ENCODE peak calls at places on chromosomes 2 and 18, in five cellular contexts. Y is H9, A is IMR-90, M is mesenchymal stem cell, W is fibroblast of lung. G is an unnamed sample.

GRCh38 chr2:241458687-241459086 is 49.7 kb downstream of the STK25 start:
- DNase-seq in Y (no peak), A (no peak), M (no peak), W (no peak), G (no peak)

GRCh38 chr2:130728007-130728454 is 839 bp upstream of the GPR148 start:
- DNase-seq in Y (no peak), A (no peak), M (no peak), W (peak), G (no peak)

GRCh38 chr2:62475172-62476011 is 30.6 kb downstream of the TMEM17 start:
- DNase-seq in Y (no peak), A (no peak), M (peak), W (peak), G (peak)

GRCh38 chr2:113390133-113390849 is 47.2 kb upstream of the ZNG1B start:
- DNase-seq in Y (peak), A (peak), M (peak), W (peak), G (peak)

GRCh38 chr2:110219496-110220192 is 7.3 kb upstream of the MTLN start:
- DNase-seq in Y (no peak), A (peak), M (peak), W (peak), G (peak)

GRCh38 chr2:40579247-40579646 is 127.4 kb upstream of the SLC8A1 start:
- DNase-seq in Y (no peak), A (peak), M (no peak), W (no peak), G (no peak)

GRCh38 chr2:49914281-49914680 is 760.0 kb upstream of the FSHR start:
- DNase-seq in Y (no peak), A (no peak), M (peak), W (peak), G (peak)

GRCh38 chr2:97691166-97691565 is 21.7 kb downstream of the C2orf92 start:
- DNase-seq in Y (peak), A (no peak), M (no peak), W (no peak), G (no peak)

GRCh38 chr2:105866439-105867170 is 121.9 kb downstream of the NCK2 start:
- DNase-seq in Y (no peak), A (peak), M (peak), W (peak), G (peak)

GRCh38 chr2:10264506-10265327 is 38.0 kb upstream of the HPCAL1 start:
- DNase-seq in Y (no peak), A (no peak), M (no peak), W (no peak), G (no peak)

GRCh38 chr2:24843461-24843860 is 50.2 kb downstream of the CENPO start:
- DNase-seq in Y (no peak), A (no peak), M (no peak), W (no peak), G (no peak)

GRCh38 chr2:233247744-233248143 is 3.7 kb upstream of the ATG16L1 start:
- DNase-seq in Y (no peak), A (peak), M (peak), W (peak), G (peak)

GRCh38 chr2:216849987-216850386 is 9.9 kb downstream of the TNP1 start:
- DNase-seq in Y (no peak), A (no peak), M (no peak), W (peak), G (peak)

GRCh38 chr2:196584903-196585302 is 54.6 kb upstream of the CCDC150 start:
- DNase-seq in Y (no peak), A (no peak), M (no peak), W (no peak), G (no peak)

GRCh38 chr2:160205511-160205910 is 5.4 kb upstream of the ITGB6 start:
- DNase-seq in Y (no peak), A (peak), M (peak), W (peak), G (peak)

GRCh38 chr2:148375214-148375613 is 269.3 kb upstream of the EPC2 start:
- DNase-seq in Y (no peak), A (peak), M (no peak), W (peak), G (no peak)

GRCh38 chr2:12978058-12978835 is 261.5 kb downstream of the TRIB2 start:
- DNase-seq in Y (no peak), A (no peak), M (no peak), W (no peak), G (no peak)

GRCh38 chr2:138201326-138201725 is 237.1 kb downstream of the HNMT start:
- DNase-seq in Y (no peak), A (peak), M (peak), W (peak), G (peak)

GRCh38 chr2:84704505-84705244 is 176.2 kb downstream of the TRABD2A start:
- DNase-seq in Y (no peak), A (peak), M (no peak), W (no peak), G (no peak)

GRCh38 chr18:49023938-49024341 is 73.2 kb upstream of the SMAD7 start:
- DNase-seq in Y (peak), A (no peak), M (no peak), W (no peak), G (no peak)

GRCh38 chr2:179044500-179044899 is 5.4 kb downstream of the CCDC141 start:
- DNase-seq in Y (no peak), A (no peak), M (no peak), W (no peak), G (no peak)

GRCh38 chr2:179051250-179051649 is 1.3 kb upstream of the CCDC141 start:
- DNase-seq in Y (peak), A (no peak), M (no peak), W (no peak), G (no peak)

GRCh38 chr2:179049546-179050311 is at the start of gene CCDC141:
- DNase-seq in Y (no peak), A (no peak), M (peak), W (no peak), G (no peak)

GRCh38 chr2:179050735-179051134 is 798 bp upstream of the CCDC141 start:
- DNase-seq in Y (no peak), A (no peak), M (peak), W (no peak), G (no peak)

DNA sequence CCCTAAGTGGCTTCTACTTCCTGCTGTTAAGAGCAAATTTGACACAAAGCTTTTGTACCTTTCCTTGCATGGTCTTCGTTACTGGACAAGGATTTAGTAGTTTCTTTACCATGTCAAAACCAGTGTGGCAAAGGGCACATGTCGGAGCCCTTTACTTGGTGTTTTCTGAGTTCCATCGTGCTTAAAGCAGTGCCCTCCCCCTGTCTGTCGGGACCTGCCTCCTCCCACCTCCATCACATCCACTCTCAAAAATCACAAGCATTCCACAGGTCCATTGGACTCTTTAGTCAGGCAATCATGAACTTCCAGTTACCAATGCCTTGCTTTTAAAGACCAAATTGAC is 763 bp downstream of the CCDC141 start:
- DNase-seq in Y (no peak), A (no peak), M (peak), W (no peak), G (no peak)
- H3K4me2 ChIP-seq in Y (peak), A (no peak), M (no peak), W (no peak), G (no peak)

GRCh38 chr2:26694001-26694400 is 1.5 kb downstream of the KCNK3 start:
- DNase-seq in Y (no peak), A (no peak), M (no peak), W (no peak), G (no peak)
- H3K4me2 ChIP-seq in Y (peak), A (no peak), M (no peak), W (no peak), G (no peak)

GRCh38 chr18:21052385-21052784 is 59.2 kb downstream of the ROCK1 start:
- DNase-seq in Y (no peak), A (no peak), M (no peak), W (no peak), G (no peak)
- H3K4me2 ChIP-seq in Y (no peak), A (no peak), M (no peak), W (no peak), G (peak)

GRCh38 chr2:189149981-189150380 is 29.6 kb downstream of the COL5A2 start:
- DNase-seq in Y (no peak), A (peak), M (peak), W (peak), G (peak)
- H3K4me2 ChIP-seq in Y (no peak), A (peak), M (no peak), W (peak), G (no peak)

GRCh38 chr2:201116115-201116958 is at the start of gene CFLAR:
- DNase-seq in Y (peak), A (peak), M (peak), W (peak), G (peak)

GRCh38 chr2:201118121-201118956 is 2.4 kb downstream of the CFLAR start:
- DNase-seq in Y (peak), A (peak), M (peak), W (peak), G (peak)

GRCh38 chr2:201114350-201114749 is 1.6 kb upstream of the CFLAR start:
- DNase-seq in Y (no peak), A (no peak), M (no peak), W (no peak), G (no peak)

GRCh38 chr2:201116959-201117734 is 1.2 kb downstream of the CFLAR start:
- DNase-seq in Y (no peak), A (peak), M (peak), W (peak), G (no peak)

GRCh38 chr2:201114846-201115245 is 1.1 kb upstream of the CFLAR start:
- DNase-seq in Y (no peak), A (no peak), M (no peak), W (peak), G (no peak)
- H3K4me2 ChIP-seq in Y (no peak), A (peak), M (peak), W (no peak), G (peak)

DNA sequence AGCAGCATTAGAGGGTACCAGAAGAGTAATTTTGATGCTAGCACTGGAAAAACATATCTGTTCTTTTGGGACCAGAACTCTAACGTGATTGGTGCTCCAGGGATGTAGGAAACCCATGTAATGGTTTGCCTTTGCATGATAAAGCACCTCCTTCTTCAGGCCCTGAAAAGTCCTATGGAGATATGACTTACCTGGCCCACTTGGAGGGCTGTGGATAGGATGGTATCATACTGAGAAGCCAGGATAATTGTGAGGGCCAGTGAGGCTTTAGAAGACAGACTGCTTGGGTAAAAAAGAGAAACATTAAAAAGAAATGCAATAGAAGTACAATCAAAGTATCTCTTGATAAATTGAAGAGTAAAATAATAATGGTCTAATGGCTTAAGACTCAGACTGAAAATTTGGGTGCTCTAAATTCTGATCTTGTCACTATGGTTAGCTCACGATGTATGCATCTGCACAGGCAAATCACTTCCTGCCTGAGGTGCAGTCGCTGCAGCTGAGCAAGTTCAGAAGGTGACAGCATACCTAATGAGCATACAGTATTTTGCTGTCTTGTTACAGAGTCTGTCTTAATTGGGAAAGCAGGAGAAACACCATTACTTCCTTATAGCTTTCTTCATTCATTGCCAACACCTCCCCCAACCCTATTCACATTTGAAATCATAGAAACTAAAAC is 371.5 kb downstream of the NUP35 start:
- DNase-seq in Y (no peak), A (no peak), M (no peak), W (no peak), G (no peak)
- H3K4me2 ChIP-seq in Y (no peak), A (no peak), M (no peak), W (no peak), G (no peak)

GRCh38 chr2:187580462-187581124 is 26.4 kb upstream of the TFPI start:
- DNase-seq in Y (no peak), A (peak), M (peak), W (peak), G (peak)
- H3K4me2 ChIP-seq in Y (no peak), A (peak), M (no peak), W (peak), G (peak)

DNA sequence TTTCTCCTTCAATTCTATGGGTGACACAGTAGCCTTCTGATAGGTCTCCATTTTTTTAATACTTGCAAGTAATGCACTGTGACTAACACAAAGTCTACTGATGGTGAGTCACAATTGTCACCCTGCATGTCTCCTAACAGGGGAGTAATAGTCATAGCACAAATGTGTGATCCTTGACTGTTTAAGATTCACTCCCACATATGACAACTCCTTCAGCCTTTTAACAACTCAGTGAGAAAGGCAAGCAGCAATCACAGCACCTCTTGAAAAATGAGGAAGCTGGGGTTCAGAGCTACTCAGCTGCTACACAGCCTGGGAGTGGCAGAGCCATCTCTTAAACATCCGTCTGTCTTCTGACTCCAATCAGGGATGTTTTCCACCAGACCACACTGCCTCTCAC is 63.8 kb downstream of the EHD3 start:
- DNase-seq in Y (no peak), A (peak), M (peak), W (peak), G (peak)
- H3K4me2 ChIP-seq in Y (no peak), A (no peak), M (no peak), W (no peak), G (no peak)

GRCh38 chr2:68911714-68912510 is 40.7 kb upstream of the BMP10 start:
- DNase-seq in Y (no peak), A (no peak), M (no peak), W (no peak), G (no peak)

GRCh38 chr2:68913359-68913758 is 39.3 kb downstream of the GKN2 start:
- DNase-seq in Y (no peak), A (no peak), M (no peak), W (no peak), G (no peak)

GRCh38 chr2:68912732-68913131 is 40.0 kb downstream of the GKN2 start:
- DNase-seq in Y (no peak), A (no peak), M (no peak), W (no peak), G (no peak)

GRCh38 chr2:68909793-68910674 is 38.8 kb upstream of the BMP10 start:
- DNase-seq in Y (peak), A (peak), M (peak), W (peak), G (peak)

DNA sequence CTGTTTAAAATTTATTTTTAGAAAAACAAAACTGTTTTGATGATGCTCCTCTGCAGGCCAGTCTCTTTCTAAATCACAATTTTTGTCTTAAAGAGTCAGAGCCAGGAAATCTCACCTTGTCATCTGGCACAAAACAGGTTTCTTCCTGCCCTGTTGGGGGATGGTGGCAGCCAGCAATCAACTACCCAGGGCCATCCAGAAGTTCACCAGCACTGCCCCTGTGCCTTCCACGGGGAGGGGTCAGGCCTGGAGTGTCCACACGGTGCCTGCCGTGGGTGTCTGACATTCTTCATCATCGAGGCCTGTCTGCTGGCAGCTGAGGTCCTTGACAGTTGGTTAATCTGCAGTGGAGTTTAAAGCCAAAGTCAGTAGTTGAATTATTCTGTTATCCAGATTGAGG is 40.0 kb upstream of the BMP10 start:
- DNase-seq in Y (no peak), A (no peak), M (no peak), W (no peak), G (no peak)
- H3K4me2 ChIP-seq in Y (no peak), A (no peak), M (no peak), W (no peak), G (no peak)